ENCODE peak calls at places on chromosomes 6 and 20, in ten cellular contexts. J, P, R, Y, Z, U, K, M, X and G are unnamed samples.
A peak's percentile ranks its signal among the peaks of the same experiment; 100 is the strongest.

GRCh38 chr20:53149652-53150205 is 177.6 kb downstream of the TSHZ2 start:
- DNase-seq in J (no peak), P (no peak), R (no peak), Y (no peak), Z (no peak), U (no peak), K (no peak), M (peak; percentile 28), X (no peak), G (no peak)

GRCh38 chr6:150212745-150213144 is 69.9 kb downstream of the PPP1R14C start:
- DNase-seq in J (no peak), P (peak; percentile 11), R (no peak), Y (no peak), Z (no peak), U (no peak), K (no peak), M (no peak), X (no peak), G (no peak)

GRCh38 chr20:45300961-45301360 is 5.7 kb upstream of the RBPJL start:
- DNase-seq in J (no peak), P (peak; percentile 19), R (no peak), Y (peak; percentile 38), Z (peak; percentile 28), U (no peak), K (peak; percentile 53), M (no peak), X (no peak), G (peak; percentile 79)

GRCh38 chr6:3314621-3315020 is 55.9 kb downstream of the PSMG4 start:
- DNase-seq in J (no peak), P (no peak), R (no peak), Y (no peak), Z (no peak), U (no peak), K (no peak), M (no peak), X (no peak), G (no peak)

GRCh38 chr6:147202516-147203310 is 1.5 kb upstream of the STXBP5 start:
- DNase-seq in J (peak; percentile 91), P (peak; percentile 98), R (peak; percentile 81), Y (peak; percentile 97), Z (peak; percentile 99), U (peak; percentile 81), K (peak; percentile 60), M (peak; percentile 76), X (peak; percentile 92), G (peak; percentile 69)

GRCh38 chr6:20583447-20583806 is 49.2 kb downstream of the CDKAL1 start:
- DNase-seq in J (no peak), P (no peak), R (no peak), Y (no peak), Z (no peak), U (no peak), K (no peak), M (no peak), X (no peak), G (no peak)

GRCh38 chr6:77433888-77434287 is 29.4 kb downstream of the HTR1B start:
- DNase-seq in J (no peak), P (no peak), R (no peak), Y (no peak), Z (no peak), U (no peak), K (no peak), M (no peak), X (no peak), G (no peak)

GRCh38 chr6:55886185-55886836 is 10.9 kb upstream of the BMP5 start:
- DNase-seq in J (no peak), P (peak; percentile 24), R (no peak), Y (no peak), Z (peak; percentile 42), U (no peak), K (no peak), M (no peak), X (no peak), G (no peak)

DNA sequence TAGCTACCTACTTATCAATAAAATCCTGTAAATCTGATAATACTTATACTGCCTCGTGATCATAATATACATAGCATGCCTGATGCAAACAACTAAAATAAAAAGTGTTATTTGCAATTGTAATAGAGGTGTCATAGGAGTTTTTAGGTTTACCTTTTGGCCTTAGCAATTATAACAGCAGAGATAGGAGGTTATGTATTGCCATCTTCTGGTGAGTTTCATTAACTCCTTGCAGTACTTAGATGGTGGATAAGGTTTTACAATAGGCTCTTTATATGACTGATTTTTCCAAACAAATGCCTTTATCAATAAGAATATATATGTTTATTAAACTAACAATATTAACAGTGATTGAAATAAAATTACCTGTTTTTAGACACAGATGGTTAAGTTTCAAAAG is 27.8 kb upstream of the MYCT1 start:
- DNase-seq in J (no peak), P (peak; percentile 60), R (no peak), Y (no peak), Z (peak; percentile 68), U (no peak), K (no peak), M (no peak), X (no peak), G (no peak)
- TF ChIP-seq CTCF in J (no peak), P (peak; percentile 65), R (peak; percentile 39), Y (peak; percentile 24), Z (peak; percentile 56), U (peak; percentile 28), K (peak; percentile 62), M (peak; percentile 70), X (no peak), G (no peak)

GRCh38 chr6:163711615-163712568 is 297.4 kb downstream of the QKI start:
- DNase-seq in J (peak; percentile 86), P (no peak), R (peak; percentile 95), Y (no peak), Z (no peak), U (peak; percentile 86), K (no peak), M (peak; percentile 66), X (peak; percentile 72), G (no peak)
- TF ChIP-seq CTCF in J (no peak), P (no peak), R (peak; percentile 48), Y (no peak), Z (no peak), U (peak; percentile 41), K (no peak), M (peak; percentile 27), X (no peak), G (no peak)

GRCh38 chr20:24432057-24432456 is 37.4 kb upstream of the SYNDIG1 start:
- DNase-seq in J (peak; percentile 52), P (no peak), R (no peak), Y (no peak), Z (no peak), U (no peak), K (no peak), M (peak; percentile 27), X (no peak), G (no peak)
- TF ChIP-seq CTCF in J (no peak), P (no peak), R (no peak), Y (no peak), Z (no peak), U (no peak), K (no peak), M (no peak), X (no peak), G (no peak)

GRCh38 chr6:149088361-149088760 is 229.2 kb upstream of the TAB2 start:
- DNase-seq in J (no peak), P (no peak), R (no peak), Y (no peak), Z (no peak), U (no peak), K (no peak), M (no peak), X (no peak), G (no peak)

GRCh38 chr6:149086363-149086762 is 231.1 kb upstream of the TAB2 start:
- DNase-seq in J (no peak), P (no peak), R (no peak), Y (no peak), Z (no peak), U (no peak), K (no peak), M (no peak), X (no peak), G (no peak)

GRCh38 chr6:149093643-149094042 is 223.9 kb upstream of the TAB2 start:
- DNase-seq in J (no peak), P (peak; percentile 75), R (no peak), Y (peak; percentile 22), Z (peak; percentile 68), U (no peak), K (no peak), M (no peak), X (no peak), G (no peak)

GRCh38 chr6:149087898-149088297 is 229.6 kb upstream of the TAB2 start:
- DNase-seq in J (no peak), P (no peak), R (no peak), Y (no peak), Z (no peak), U (no peak), K (no peak), M (no peak), X (no peak), G (no peak)

GRCh38 chr6:149089508-149089907 is 228.0 kb upstream of the TAB2 start:
- DNase-seq in J (no peak), P (no peak), R (no peak), Y (no peak), Z (no peak), U (no peak), K (no peak), M (no peak), X (no peak), G (no peak)
- TF ChIP-seq CTCF in J (no peak), P (no peak), R (no peak), Y (peak; percentile 39), Z (no peak), U (no peak), K (no peak), M (no peak), X (no peak), G (no peak)